ENCODE peak calls at places on chromosomes 7 and 10, in five cellular contexts. B is IMR-90, C is heart left ventricle, O is dorsolateral prefrontal cortex, N is GM20000. W is an unnamed sample.

GRCh38 chr7:284762-285722 is 4.9 kb upstream of the FOXL3 start:
- DNase-seq in C (peak), B (no peak), N (no peak), O (peak), W (no peak)

GRCh38 chr7:132337450-132338080 is 238.7 kb downstream of the PLXNA4 start:
- DNase-seq in B (no peak), N (no peak), C (no peak), O (no peak), W (no peak)

GRCh38 chr7:24475573-24475972 is 97.7 kb upstream of the PALS2 start:
- DNase-seq in B (no peak), N (no peak), O (no peak), C (no peak), W (no peak)

GRCh38 chr7:2114052-2114451 is 118.7 kb downstream of the MAD1L1 start:
- DNase-seq in B (peak), N (no peak), O (no peak), C (no peak), W (no peak)

GRCh38 chr7:133602291-133602690 is 349.4 kb downstream of the EXOC4 start:
- DNase-seq in C (no peak), B (peak), O (no peak), N (no peak), W (no peak)

GRCh38 chr10:104784452-104784851 is 143.4 kb downstream of the SORCS3 start:
- DNase-seq in O (no peak), B (no peak), C (no peak), N (no peak), W (no peak)

GRCh38 chr7:100034871-100035510 is 14.6 kb upstream of the ZSCAN21 start:
- DNase-seq in N (no peak), B (peak), O (no peak), C (no peak), W (no peak)

GRCh38 chr7:73702226-73702625 is 17.2 kb downstream of the STX1A start:
- DNase-seq in B (no peak), C (no peak), N (no peak), O (no peak), W (no peak)

GRCh38 chr10:109274681-109275080 is 648.6 kb downstream of the XPNPEP1 start:
- DNase-seq in B (no peak), N (no peak), C (no peak), O (no peak), W (no peak)

GRCh38 chr10:8336629-8337331 is 282.3 kb downstream of the GATA3 start:
- DNase-seq in N (no peak), C (no peak), O (no peak), B (no peak), W (no peak)

GRCh38 chr10:75073442-75073841 is 38.0 kb upstream of the SAMD8 start:
- DNase-seq in B (no peak), C (no peak), O (no peak), N (no peak), W (no peak)

GRCh38 chr7:45061807-45062206 is 27.0 kb downstream of the NACAD start:
- DNase-seq in C (no peak), O (no peak), N (no peak), B (no peak), W (no peak)

GRCh38 chr7:101133621-101134398 is 6.9 kb downstream of the SERPINE1 start:
- DNase-seq in O (no peak), C (no peak), B (peak), N (no peak), W (no peak)

GRCh38 chr7:152014722-152015121 is 10.8 kb upstream of the GALNT11 start:
- DNase-seq in C (no peak), N (no peak), B (no peak), O (no peak), W (no peak)

GRCh38 chr10:107686095-107686494 is 521.6 kb upstream of the SORCS1 start:
- DNase-seq in C (peak), O (no peak), B (no peak), N (peak), W (no peak)

GRCh38 chr7:130942211-130942964 is 208.4 kb upstream of the KLF14 start:
- DNase-seq in B (peak), O (no peak), C (no peak), N (no peak), W (no peak)

GRCh38 chr7:33790746-33791145 is 114.6 kb upstream of the BMPER start:
- DNase-seq in B (no peak), O (no peak), C (no peak), N (no peak), W (no peak)

GRCh38 chr7:28682811-28683210 is 270.5 kb downstream of the CREB5 start:
- DNase-seq in N (no peak), B (no peak), C (peak), O (no peak), W (no peak)

GRCh38 chr7:139575338-139575680 is 51.8 kb downstream of the CLEC2L start:
- DNase-seq in N (no peak), C (no peak), B (no peak), O (no peak), W (no peak)

GRCh38 chr7:23105086-23105643 is 420 bp upstream of the KLHL7 start:
- DNase-seq in O (no peak), B (no peak), C (no peak), N (no peak), W (peak)

GRCh38 chr10:30392564-30392990 is 41.4 kb upstream of the MAP3K8 start:
- DNase-seq in O (no peak), C (peak), N (peak), B (peak), W (peak)

GRCh38 chr10:52391927-52392602 is 78.0 kb downstream of the DKK1 start:
- DNase-seq in O (no peak), N (no peak), C (no peak), B (no peak), W (no peak)

GRCh38 chr7:123865517-123866117 is 20.6 kb downstream of the HYAL4 start:
- DNase-seq in B (peak), O (no peak), C (no peak), N (peak), W (peak)

GRCh38 chr10:86411281-86411841 is 44.8 kb upstream of the GRID1 start:
- DNase-seq in B (peak), O (no peak), C (no peak), N (peak), W (peak)

GRCh38 chr10:12741255-12741915 is 260.1 kb downstream of the CCDC3 start:
- DNase-seq in N (no peak), C (no peak), B (no peak), O (no peak), W (no peak)

GRCh38 chr10:12381536-12382156 is 32.3 kb downstream of the CAMK1D start:
- DNase-seq in N (no peak), C (no peak), O (no peak), B (no peak), W (no peak)

GRCh38 chr10:116775488-116776400 is 33.4 kb upstream of the HSPA12A start:
- DNase-seq in N (no peak), O (no peak), B (no peak), C (no peak), W (no peak)

GRCh38 chr7:132080967-132081668 is 495.2 kb downstream of the PLXNA4 start:
- DNase-seq in O (no peak), B (peak), N (no peak), C (no peak), W (no peak)

GRCh38 chr10:71984126-71984797 is 20.1 kb downstream of the CHST3 start:
- DNase-seq in B (no peak), N (no peak), O (no peak), C (no peak), W (no peak)

GRCh38 chr7:112290065-112290464 is 83.6 kb downstream of the ZNF277 start:
- DNase-seq in C (no peak), B (peak), N (no peak), O (no peak), W (no peak)

GRCh38 chr10:4334853-4335252 is 491.2 kb upstream of the AKR1E2 start:
- DNase-seq in O (no peak), C (no peak), N (no peak), B (no peak), W (no peak)

GRCh38 chr7:137235434-137235833 is 108.1 kb downstream of the PTN start:
- DNase-seq in N (no peak), C (no peak), B (no peak), O (no peak), W (no peak)

GRCh38 chr10:98138031-98138430 is 3.6 kb downstream of the R3HCC1L start:
- DNase-seq in O (no peak), B (no peak), N (no peak), C (no peak), W (no peak)

GRCh38 chr7:3028071-3028766 is 15.4 kb downstream of the CARD11 start:
- DNase-seq in O (no peak), N (no peak), C (no peak), B (peak), W (peak)

DNA sequence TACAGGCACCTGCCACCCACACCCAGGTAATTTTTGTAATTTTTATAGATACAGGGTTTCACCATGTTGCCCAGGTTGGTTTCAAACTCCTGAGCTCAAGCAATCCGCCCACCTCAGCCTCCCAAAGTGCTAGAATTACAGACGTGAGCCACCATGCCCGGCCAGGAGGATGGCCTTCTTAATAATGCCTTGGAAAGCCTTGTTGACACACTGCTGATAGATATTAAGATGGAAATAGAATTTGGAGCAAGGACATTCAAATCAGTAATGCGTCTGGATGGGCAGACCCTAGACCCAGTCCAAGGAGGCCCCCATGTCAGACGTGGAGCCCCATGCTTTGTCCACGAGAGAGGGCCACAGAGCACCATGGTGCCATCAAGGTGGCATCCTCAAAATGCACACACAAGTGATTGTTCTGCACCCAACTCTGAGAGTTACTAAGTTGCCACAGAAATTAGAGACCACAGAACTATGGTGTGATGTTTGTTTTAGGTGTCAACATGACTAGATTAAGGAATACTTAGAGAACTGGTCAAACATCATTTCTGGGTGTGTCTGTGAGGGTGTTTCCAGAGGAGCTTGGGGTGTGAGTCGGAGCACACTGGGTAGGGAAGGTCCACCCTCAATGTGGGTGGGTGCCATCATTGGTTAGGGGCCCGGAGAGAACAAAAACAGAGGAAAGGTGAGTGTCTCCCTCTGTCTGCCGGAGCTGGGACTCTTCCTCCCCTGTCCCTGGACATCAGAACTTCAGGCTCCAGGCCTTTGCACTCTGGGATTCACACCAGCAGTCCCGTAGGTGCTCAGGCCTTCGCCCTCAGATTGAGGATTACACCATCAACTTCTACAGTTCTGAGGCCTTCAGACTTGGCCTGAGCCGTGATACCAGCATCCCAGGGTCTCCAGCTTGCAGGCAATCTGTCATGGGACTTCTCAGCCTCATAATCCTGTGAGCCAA is 34.5 kb downstream of the EBF3 start:
- DNase-seq in C (peak), O (no peak), B (no peak), N (no peak), W (no peak)
- TF ChIP-seq CTCF in C (peak), O (no peak), B (no peak), N (no peak), W (no peak)

GRCh38 chr7:138456220-138456619 is 3.8 kb upstream of the TRIM24 start:
- DNase-seq in N (no peak), B (no peak), C (no peak), O (no peak), W (no peak)

GRCh38 chr7:138460649-138461607 is 869 bp downstream of the TRIM24 start:
- DNase-seq in N (peak), B (peak), C (peak), O (peak), W (peak)

GRCh38 chr7:138458576-138459234 is 1.4 kb upstream of the TRIM24 start:
- DNase-seq in N (no peak), O (no peak), B (no peak), C (no peak), W (no peak)

GRCh38 chr7:138460176-138460648 is at the start of gene TRIM24:
- DNase-seq in O (no peak), B (peak), C (peak), N (no peak), W (no peak)

DNA sequence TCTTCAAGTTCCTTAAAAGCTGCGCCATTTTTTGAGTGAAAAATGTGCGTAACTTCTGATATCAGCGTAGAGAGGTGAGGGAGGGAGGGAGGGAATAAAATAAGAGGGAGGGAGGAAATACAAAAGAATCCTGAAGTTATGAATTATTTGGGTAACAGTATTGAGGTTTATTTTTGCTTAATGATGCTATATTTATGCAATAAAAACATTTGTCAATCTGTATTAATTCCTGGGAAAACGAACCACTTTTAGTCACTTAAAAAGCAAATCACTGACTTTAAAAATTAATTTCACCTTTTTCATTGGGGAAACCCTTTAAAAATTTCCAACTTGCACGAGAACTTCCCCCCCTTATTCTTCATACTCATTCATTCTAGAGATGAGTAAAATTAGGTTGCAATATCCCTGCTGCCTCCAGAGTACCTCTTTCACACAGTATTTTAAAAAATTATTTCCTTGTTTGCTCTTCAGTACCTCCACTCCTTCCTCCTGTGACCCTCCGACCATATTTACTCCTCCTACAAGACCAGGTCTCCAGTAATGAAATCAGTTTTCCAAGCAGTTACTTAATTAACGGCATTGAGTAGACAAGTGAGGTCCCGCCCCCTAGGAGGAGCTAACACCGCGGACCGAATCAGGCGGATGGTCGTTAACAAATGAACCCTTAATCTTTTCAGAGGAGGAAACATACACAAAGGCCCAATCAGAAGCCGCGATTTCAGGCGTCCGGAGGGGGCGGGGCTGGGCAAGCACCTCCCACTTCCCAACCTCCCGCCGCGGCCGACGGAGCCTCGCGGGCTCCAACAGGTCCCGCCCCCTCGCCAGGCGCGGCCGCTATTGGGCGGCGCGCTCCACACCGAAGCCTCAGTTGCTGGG is 521 bp upstream of the TRIM24 start:
- DNase-seq in O (peak), N (peak), B (no peak), C (no peak), W (peak)
- TF ChIP-seq CTCF in O (peak), N (no peak), B (peak), C (peak), W (peak)

DNA sequence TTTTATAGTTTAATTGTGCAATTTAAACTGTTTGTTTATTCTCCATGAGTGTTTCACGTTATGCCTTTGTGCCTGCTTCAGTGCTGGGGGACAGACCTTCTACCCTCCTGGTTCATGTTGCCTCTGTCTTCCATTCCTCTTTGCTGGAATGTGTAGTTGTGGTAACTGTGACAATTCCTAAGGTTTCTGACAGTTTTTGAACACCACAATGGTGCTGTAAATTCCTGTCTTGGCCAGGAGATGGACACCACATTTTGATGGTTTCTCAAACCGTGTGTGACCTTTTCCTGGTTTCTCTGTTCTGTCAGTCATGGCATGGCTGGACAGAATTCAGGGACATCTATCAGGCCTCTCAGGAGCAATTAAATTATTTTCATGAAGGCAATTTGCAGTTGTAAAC is 201.8 kb downstream of the BICC1 start:
- DNase-seq in O (no peak), N (no peak), B (no peak), C (no peak), W (no peak)
- TF ChIP-seq CTCF in O (no peak), N (no peak), B (no peak), C (no peak), W (no peak)

GRCh38 chr7:82229164-82229563 is 214.4 kb downstream of the CACNA2D1 start:
- DNase-seq in C (no peak), B (no peak), N (no peak), O (no peak), W (no peak)

GRCh38 chr7:82230826-82231581 is 212.6 kb downstream of the CACNA2D1 start:
- DNase-seq in C (no peak), N (no peak), O (no peak), B (no peak), W (no peak)

GRCh38 chr7:82235710-82236109 is 207.9 kb downstream of the CACNA2D1 start:
- DNase-seq in O (no peak), B (peak), C (no peak), N (no peak), W (no peak)

GRCh38 chr7:82234457-82235049 is 209.0 kb downstream of the CACNA2D1 start:
- DNase-seq in N (peak), C (no peak), B (peak), O (no peak), W (no peak)
- TF ChIP-seq CTCF in N (peak), C (peak), B (peak), O (peak), W (peak)

DNA sequence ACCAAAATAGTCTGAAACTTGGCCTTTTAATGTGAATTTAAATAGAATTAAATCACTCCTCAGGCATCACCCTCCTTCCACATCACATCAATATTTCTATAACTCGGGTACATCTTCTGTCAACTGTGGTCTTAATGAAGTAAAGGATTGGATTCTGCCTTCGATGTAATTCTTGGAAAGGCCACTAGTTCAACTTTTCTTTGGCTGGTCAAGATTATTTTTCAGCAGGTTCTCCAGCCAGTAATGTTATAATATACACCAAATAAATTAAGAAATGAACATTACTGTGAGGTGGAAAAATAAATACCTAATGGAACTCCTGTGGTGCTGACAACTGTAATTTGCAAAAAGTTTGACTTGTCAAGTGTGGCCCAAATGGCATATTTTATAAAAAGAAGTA is 9.7 kb upstream of the SLC16A9 start:
- DNase-seq in B (no peak), C (no peak), O (no peak), N (no peak), W (no peak)
- TF ChIP-seq CTCF in B (no peak), C (peak), O (no peak), N (no peak), W (no peak)

DNA sequence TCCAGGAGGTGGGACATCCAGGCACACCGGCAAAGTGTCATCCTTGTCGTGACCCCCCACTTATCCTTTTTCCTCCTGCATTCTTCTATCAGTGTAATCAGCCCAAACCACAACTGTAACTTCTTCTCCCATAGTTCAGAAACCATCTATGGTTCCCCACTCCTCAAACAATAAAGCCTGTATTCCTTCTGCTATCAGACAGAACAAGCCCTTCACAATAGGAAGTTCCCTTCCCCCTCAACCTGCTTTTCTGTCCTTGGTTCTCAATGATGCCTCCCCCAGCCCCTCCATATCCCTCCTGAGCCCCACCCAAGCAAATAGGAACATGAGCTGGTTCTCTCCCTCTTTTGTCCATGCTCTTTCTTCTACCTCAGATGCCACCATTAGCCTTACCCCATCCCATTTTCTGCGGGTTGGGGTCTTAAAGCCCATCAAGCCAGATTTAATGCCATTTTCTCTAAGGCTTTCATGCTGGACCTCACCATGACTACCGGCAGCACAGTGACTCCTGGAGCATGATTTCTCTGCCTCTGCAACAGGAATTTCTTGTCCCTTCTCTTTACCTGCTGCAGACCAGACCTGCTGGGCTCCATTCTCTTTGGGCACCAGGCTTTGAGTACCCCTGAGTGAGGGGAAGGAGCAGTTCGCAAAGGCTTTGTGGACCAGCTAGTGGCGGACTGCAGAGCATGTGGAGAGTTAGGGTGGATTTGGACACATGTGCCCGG is 92.8 kb upstream of the PAX2 start:
- DNase-seq in B (no peak), N (no peak), O (no peak), C (no peak), W (no peak)
- TF ChIP-seq CTCF in B (no peak), N (no peak), O (no peak), C (no peak), W (no peak)

W was measured in activated CD8-positive, alpha-beta T cell treated with anti-CD3 and anti-CD28 coated beads for 36 hours.